ENCODE peak calls at places on chromosomes 12 and 14, in four cellular contexts. One of them, this sample, is unnamed.

GRCh38 chr12:7060353-7060954 is at the start of gene C1S:
- DNase-seq in uterus: peak; percentile 91
- DNase-seq in MM.1S: no peak
- DNase-seq in cardiac fibroblast: peak; percentile 99
- DNase-seq in this sample: no peak

GRCh38 chr14:100474176-100474575 is 113.0 kb downstream of the BEGAIN start:
- DNase-seq in uterus: no peak
- DNase-seq in cardiac fibroblast: no peak
- DNase-seq in MM.1S: no peak
- DNase-seq in this sample: no peak

GRCh38 chr12:127125607-127126259 is 1141.2 kb upstream of the TMEM132C start:
- DNase-seq in cardiac fibroblast: peak; percentile 30
- DNase-seq in uterus: no peak
- DNase-seq in MM.1S: no peak
- DNase-seq in this sample: no peak

GRCh38 chr14:39417014-39417413 is 15.2 kb downstream of the FBXO33 start:
- DNase-seq in MM.1S: no peak
- DNase-seq in uterus: no peak
- DNase-seq in cardiac fibroblast: peak; percentile 42
- DNase-seq in this sample: no peak

GRCh38 chr12:129902371-129903091 is 1.3 kb downstream of the TMEM132D start:
- DNase-seq in cardiac fibroblast: no peak
- DNase-seq in MM.1S: no peak
- DNase-seq in uterus: no peak
- DNase-seq in this sample: no peak

GRCh38 chr14:50813544-50813863 is 17.5 kb downstream of the NIN start:
- DNase-seq in cardiac fibroblast: no peak
- DNase-seq in uterus: no peak
- DNase-seq in MM.1S: no peak
- DNase-seq in this sample: peak; percentile 85

GRCh38 chr12:106192659-106193403 is 54.1 kb upstream of the NUAK1 start:
- DNase-seq in cardiac fibroblast: no peak
- DNase-seq in MM.1S: no peak
- DNase-seq in uterus: peak; percentile 28
- DNase-seq in this sample: no peak

GRCh38 chr14:72747652-72748051 is 146.2 kb downstream of the DPF3 start:
- DNase-seq in uterus: no peak
- DNase-seq in MM.1S: no peak
- DNase-seq in cardiac fibroblast: no peak
- DNase-seq in this sample: no peak

GRCh38 chr12:111270773-111271172 is 98.1 kb downstream of the PHETA1 start:
- DNase-seq in MM.1S: no peak
- DNase-seq in cardiac fibroblast: no peak
- DNase-seq in uterus: no peak
- DNase-seq in this sample: no peak

DNA sequence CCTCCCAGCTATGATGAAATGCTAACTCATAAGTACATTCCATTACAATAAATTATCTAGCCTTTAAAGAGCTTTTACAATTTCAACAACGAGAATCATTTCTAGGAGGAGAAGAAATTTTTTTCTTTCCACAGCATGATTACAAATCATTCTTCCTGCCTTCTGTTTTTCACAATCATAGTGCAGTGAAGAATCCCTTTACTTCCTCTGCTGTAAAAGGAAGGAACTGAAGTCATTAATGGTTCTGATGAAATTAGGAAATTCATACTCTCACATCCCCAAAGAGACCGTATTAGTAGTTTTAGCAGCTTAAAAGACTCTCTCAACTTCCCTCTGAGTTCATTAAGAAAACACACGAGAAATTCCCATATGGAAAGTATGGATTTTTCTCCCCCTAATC is 58.7 kb upstream of the KITLG start:
- DNase-seq in uterus: no peak
- DNase-seq in cardiac fibroblast: peak; percentile 68
- DNase-seq in MM.1S: no peak
- DNase-seq in this sample: no peak
- H3K4me3 ChIP-seq in uterus: no peak overlapping the region
- H3K4me3 ChIP-seq in cardiac fibroblast: no peak overlapping the region
- H3K4me3 ChIP-seq in MM.1S: no peak overlapping the region
- H3K4me3 ChIP-seq in this sample: no peak overlapping the region

DNA sequence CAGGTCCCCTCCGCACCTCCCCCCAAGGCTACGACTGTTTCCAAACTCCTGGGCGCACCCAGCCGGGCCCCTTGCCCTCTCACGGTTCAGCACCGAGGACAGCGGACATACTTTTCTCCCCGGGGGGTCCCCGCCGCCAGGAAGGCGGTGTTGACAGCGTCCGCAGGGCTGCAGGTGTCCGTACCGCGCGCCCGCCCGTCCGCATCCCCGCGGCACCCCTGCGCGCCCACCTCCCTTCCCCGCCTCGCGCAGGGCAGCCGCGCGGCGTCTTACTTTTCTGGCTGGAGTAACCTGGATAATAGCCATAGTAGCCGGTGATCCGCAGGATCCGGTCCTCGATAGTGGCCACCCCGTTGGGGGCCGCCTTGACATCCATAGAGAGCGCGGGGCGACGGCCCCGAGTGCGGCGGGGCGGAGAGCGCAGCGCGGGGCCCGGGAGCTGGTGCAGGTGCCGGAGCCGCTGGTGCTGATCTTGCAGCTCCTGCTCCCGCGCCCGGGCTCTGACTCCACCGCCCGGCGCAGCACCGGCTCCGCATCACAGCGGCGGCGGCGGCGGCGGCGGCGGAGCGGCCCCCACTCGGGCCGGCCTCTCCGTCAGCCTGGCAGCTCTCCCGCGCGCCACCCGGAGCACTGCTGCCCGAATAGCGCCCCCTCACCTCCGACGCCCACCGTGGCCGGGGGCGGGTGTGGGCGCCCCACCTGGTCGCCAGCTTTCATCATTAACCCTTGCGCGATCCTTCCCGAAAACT is at the start of gene SLC35F4:
- DNase-seq in MM.1S: no peak
- DNase-seq in cardiac fibroblast: peak; percentile 4
- DNase-seq in uterus: no peak
- DNase-seq in this sample: no peak
- H3K4me3 ChIP-seq in MM.1S: no peak within 1 kb of the TSS
- H3K4me3 ChIP-seq in cardiac fibroblast: no peak within 1 kb of the TSS
- H3K4me3 ChIP-seq in uterus: no peak within 1 kb of the TSS
- H3K4me3 ChIP-seq in this sample: no peak within 1 kb of the TSS

DNA sequence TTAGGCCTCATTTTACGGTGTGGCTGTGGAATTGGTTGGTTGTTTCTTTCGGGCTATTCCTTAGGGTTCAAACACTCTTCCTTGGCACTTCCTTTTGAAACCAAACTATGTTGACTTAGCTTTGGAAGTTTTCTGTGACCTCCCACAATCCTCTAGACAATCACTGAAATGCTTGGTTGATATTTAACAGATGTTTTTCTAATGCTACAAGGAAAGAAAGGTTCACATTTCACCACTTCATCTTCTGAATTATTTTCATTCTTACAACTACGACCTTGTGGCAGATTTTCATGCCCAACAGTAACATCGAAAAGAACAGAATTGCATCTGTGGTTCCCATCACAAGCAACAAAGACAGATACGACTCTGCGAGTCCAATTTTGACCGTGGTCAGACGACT is 16.8 kb downstream of the PRKAB1 start:
- DNase-seq in cardiac fibroblast: no peak
- DNase-seq in uterus: no peak
- DNase-seq in MM.1S: no peak
- DNase-seq in this sample: no peak
- H3K4me3 ChIP-seq in cardiac fibroblast: no peak overlapping the region
- H3K4me3 ChIP-seq in uterus: no peak overlapping the region
- H3K4me3 ChIP-seq in MM.1S: no peak overlapping the region
- H3K4me3 ChIP-seq in this sample: no peak overlapping the region

GRCh38 chr14:104682107-104682593 is 7.3 kb upstream of the INF2 start:
- DNase-seq in MM.1S: no peak
- DNase-seq in uterus: no peak
- DNase-seq in cardiac fibroblast: peak; percentile 59
- DNase-seq in this sample: no peak
- H3K4me3 ChIP-seq in MM.1S: no peak overlapping the region
- H3K4me3 ChIP-seq in uterus: no peak overlapping the region
- H3K4me3 ChIP-seq in cardiac fibroblast: no peak overlapping the region
- H3K4me3 ChIP-seq in this sample: no peak overlapping the region

GRCh38 chr12:57888407-57889157 is 42.1 kb upstream of the CTDSP2 start:
- DNase-seq in MM.1S: peak; percentile 74
- DNase-seq in uterus: peak; percentile 67
- DNase-seq in cardiac fibroblast: peak; percentile 62
- DNase-seq in this sample: peak; percentile 48
- H3K4me3 ChIP-seq in MM.1S: no peak overlapping the region
- H3K4me3 ChIP-seq in uterus: no peak overlapping the region
- H3K4me3 ChIP-seq in cardiac fibroblast: peak overlapping the region; percentile 15
- H3K4me3 ChIP-seq in this sample: no peak overlapping the region

DNA sequence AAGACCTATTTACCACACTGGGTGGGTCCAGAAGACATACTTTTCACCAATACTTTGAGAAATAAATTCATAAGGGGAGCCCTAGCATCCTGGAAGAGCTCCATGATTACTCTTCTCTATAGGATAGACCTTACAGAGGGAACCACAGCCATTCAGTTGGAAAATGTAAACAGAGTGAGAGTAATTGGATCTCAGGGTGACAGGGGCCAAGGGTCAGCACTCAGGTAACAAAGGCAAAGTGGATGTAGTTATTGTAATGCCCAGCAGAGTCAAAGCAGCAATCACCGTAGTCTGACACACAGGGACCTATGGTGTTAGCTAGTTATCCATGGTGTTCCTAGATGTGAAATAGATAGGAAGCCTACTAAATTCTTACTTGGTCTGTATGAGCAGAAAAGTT is 10.8 kb upstream of the GTF2A1 start:
- DNase-seq in MM.1S: no peak
- DNase-seq in cardiac fibroblast: no peak
- DNase-seq in uterus: no peak
- DNase-seq in this sample: no peak
- H3K4me3 ChIP-seq in MM.1S: no peak overlapping the region
- H3K4me3 ChIP-seq in cardiac fibroblast: no peak overlapping the region
- H3K4me3 ChIP-seq in uterus: no peak overlapping the region
- H3K4me3 ChIP-seq in this sample: no peak overlapping the region

GRCh38 chr12:32821293-32822089 is 65.8 kb upstream of the YARS2 start:
- DNase-seq in cardiac fibroblast: peak; percentile 65
- DNase-seq in uterus: no peak
- DNase-seq in MM.1S: peak; percentile 21
- DNase-seq in this sample: no peak
- H3K4me3 ChIP-seq in cardiac fibroblast: no peak overlapping the region
- H3K4me3 ChIP-seq in uterus: no peak overlapping the region
- H3K4me3 ChIP-seq in MM.1S: peak overlapping the region; percentile 8
- H3K4me3 ChIP-seq in this sample: no peak overlapping the region

DNA sequence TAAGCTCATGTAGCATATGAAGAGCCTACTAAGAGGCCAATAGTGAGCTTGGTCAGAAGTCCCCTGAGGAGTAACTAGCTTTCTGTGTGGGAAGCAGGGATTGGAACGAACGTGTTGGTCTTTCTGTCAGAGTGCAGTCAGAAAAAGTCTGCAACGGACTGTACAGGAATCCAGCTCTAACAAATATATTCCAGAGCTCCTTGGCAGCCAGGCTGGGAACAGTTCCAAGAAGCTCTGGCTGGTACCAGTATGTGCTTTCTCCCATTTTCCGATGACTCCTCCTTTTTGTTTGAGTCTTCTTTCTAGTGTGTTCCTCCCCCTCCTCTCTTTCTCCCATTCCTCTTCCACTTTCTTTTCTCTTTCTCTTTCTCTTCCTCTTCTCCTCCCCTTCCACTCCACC is 59.8 kb downstream of the TTLL5 start:
- DNase-seq in cardiac fibroblast: peak; percentile 93
- DNase-seq in uterus: peak; percentile 59
- DNase-seq in MM.1S: no peak
- DNase-seq in this sample: no peak
- H3K4me3 ChIP-seq in cardiac fibroblast: no peak overlapping the region
- H3K4me3 ChIP-seq in uterus: no peak overlapping the region
- H3K4me3 ChIP-seq in MM.1S: no peak overlapping the region
- H3K4me3 ChIP-seq in this sample: no peak overlapping the region

DNA sequence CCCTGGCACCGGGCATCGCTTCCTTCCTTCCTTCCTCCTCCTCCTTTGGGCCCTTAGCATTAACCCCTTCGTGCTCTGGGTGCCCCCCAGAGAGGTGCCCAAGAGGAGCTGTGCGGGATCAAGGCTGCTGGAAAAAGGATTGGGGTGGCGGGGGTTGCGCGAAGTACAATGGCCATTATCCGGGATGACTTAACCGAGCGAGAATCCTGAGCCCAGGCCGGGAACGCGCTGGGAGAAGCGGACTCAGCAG is 2.8 kb downstream of the DHH start:
- DNase-seq in MM.1S: no peak
- DNase-seq in cardiac fibroblast: no peak
- DNase-seq in uterus: no peak
- DNase-seq in this sample: no peak
- H3K4me3 ChIP-seq in MM.1S: peak overlapping the region; percentile 35
- H3K4me3 ChIP-seq in cardiac fibroblast: peak overlapping the region; percentile 25
- H3K4me3 ChIP-seq in uterus: peak overlapping the region; percentile 33
- H3K4me3 ChIP-seq in this sample: no peak overlapping the region

GRCh38 chr12:104720346-104721064 is 237.6 kb downstream of the SLC41A2 start:
- DNase-seq in uterus: no peak
- DNase-seq in cardiac fibroblast: no peak
- DNase-seq in MM.1S: peak; percentile 47
- DNase-seq in this sample: peak; percentile 93
- H3K4me3 ChIP-seq in uterus: no peak overlapping the region
- H3K4me3 ChIP-seq in cardiac fibroblast: no peak overlapping the region
- H3K4me3 ChIP-seq in MM.1S: peak overlapping the region; percentile 29
- H3K4me3 ChIP-seq in this sample: peak overlapping the region; percentile 45

This sample was measured in Jurkat, Clone E6-1.